ENCODE peak calls at places on chromosomes 16 and 17, in four cellular contexts. One of them, this sample, is unnamed.

GRCh38 chr17:47871048-47871447 is 20.1 kb upstream of the SP6 start:
- DNase-seq in breast epithelium: no peak
- DNase-seq in prostate gland: no peak
- DNase-seq in sigmoid colon: no peak
- DNase-seq in this sample: no peak

GRCh38 chr16:49821156-49821555 is 34.8 kb downstream of the ZNF423 start:
- DNase-seq in prostate gland: no peak
- DNase-seq in breast epithelium: no peak
- DNase-seq in sigmoid colon: no peak
- DNase-seq in this sample: no peak

GRCh38 chr16:55040366-55041086 is 109.9 kb downstream of the IRX5 start:
- DNase-seq in breast epithelium: no peak
- DNase-seq in sigmoid colon: peak
- DNase-seq in prostate gland: no peak
- DNase-seq in this sample: no peak

GRCh38 chr16:1145383-1146100 is 7.4 kb upstream of the CACNA1H start:
- DNase-seq in breast epithelium: no peak
- DNase-seq in sigmoid colon: no peak
- DNase-seq in prostate gland: no peak
- DNase-seq in this sample: no peak

GRCh38 chr17:8997994-8998628 is 23.2 kb upstream of the NTN1 start:
- DNase-seq in sigmoid colon: no peak
- DNase-seq in breast epithelium: peak
- DNase-seq in prostate gland: no peak
- DNase-seq in this sample: peak

GRCh38 chr17:50195196-50195865 is 6.1 kb downstream of the COL1A1 start:
- DNase-seq in sigmoid colon: no peak
- DNase-seq in breast epithelium: no peak
- DNase-seq in prostate gland: no peak
- DNase-seq in this sample: no peak

GRCh38 chr17:51435641-51436091 is 175.3 kb downstream of the UTP18 start:
- DNase-seq in sigmoid colon: no peak
- DNase-seq in breast epithelium: peak
- DNase-seq in prostate gland: peak
- DNase-seq in this sample: peak

GRCh38 chr16:89815639-89816348 is 653 bp downstream of the FANCA start:
- DNase-seq in prostate gland: no peak
- DNase-seq in breast epithelium: no peak
- DNase-seq in sigmoid colon: no peak
- DNase-seq in this sample: no peak

GRCh38 chr16:22186517-22186916 is 19.6 kb upstream of the EEF2K start:
- DNase-seq in sigmoid colon: no peak
- DNase-seq in prostate gland: no peak
- DNase-seq in breast epithelium: no peak
- DNase-seq in this sample: no peak

GRCh38 chr17:77096570-77097214 is 44.1 kb upstream of the SEC14L1 start:
- DNase-seq in sigmoid colon: no peak
- DNase-seq in breast epithelium: no peak
- DNase-seq in prostate gland: peak
- DNase-seq in this sample: peak

GRCh38 chr17:78284146-78284545 is 52.7 kb downstream of the TMEM235 start:
- DNase-seq in breast epithelium: no peak
- DNase-seq in prostate gland: no peak
- DNase-seq in sigmoid colon: no peak
- DNase-seq in this sample: no peak

GRCh38 chr17:67629963-67630320 is 87.8 kb upstream of the NOL11 start:
- DNase-seq in prostate gland: no peak
- DNase-seq in sigmoid colon: no peak
- DNase-seq in breast epithelium: no peak
- DNase-seq in this sample: peak

GRCh38 chr17:56506349-56506748 is 87.2 kb upstream of the NOG start:
- DNase-seq in sigmoid colon: no peak
- DNase-seq in prostate gland: no peak
- DNase-seq in breast epithelium: no peak
- DNase-seq in this sample: no peak

GRCh38 chr17:31490991-31491793 is 99.7 kb downstream of the RAB11FIP4 start:
- DNase-seq in sigmoid colon: no peak
- DNase-seq in breast epithelium: no peak
- DNase-seq in prostate gland: no peak
- DNase-seq in this sample: no peak

GRCh38 chr16:69329369-69330285 is 761 bp downstream of the PDF start:
- DNase-seq in prostate gland: no peak
- DNase-seq in sigmoid colon: peak
- DNase-seq in breast epithelium: no peak
- DNase-seq in this sample: peak

GRCh38 chr17:44502598-44503079 is 567 bp downstream of the GPATCH8 start:
- DNase-seq in breast epithelium: no peak
- DNase-seq in sigmoid colon: no peak
- DNase-seq in prostate gland: no peak
- DNase-seq in this sample: peak

GRCh38 chr17:33511670-33512069 is 218.6 kb upstream of the ASIC2 start:
- DNase-seq in sigmoid colon: no peak
- DNase-seq in breast epithelium: no peak
- DNase-seq in prostate gland: no peak
- DNase-seq in this sample: no peak

GRCh38 chr16:86480444-86480843 is 29.9 kb upstream of the FOXF1 start:
- DNase-seq in breast epithelium: no peak
- DNase-seq in sigmoid colon: no peak
- DNase-seq in prostate gland: no peak
- DNase-seq in this sample: no peak

GRCh38 chr16:89615596-89616090 is 2.2 kb downstream of the DPEP1 start:
- DNase-seq in sigmoid colon: no peak
- DNase-seq in breast epithelium: no peak
- DNase-seq in prostate gland: no peak
- DNase-seq in this sample: no peak

GRCh38 chr16:86854058-86854621 is 275.8 kb downstream of the FOXL1 start:
- DNase-seq in sigmoid colon: peak
- DNase-seq in prostate gland: no peak
- DNase-seq in breast epithelium: no peak
- DNase-seq in this sample: peak

GRCh38 chr16:53080345-53081031 is 25.7 kb downstream of the CHD9 start:
- DNase-seq in prostate gland: peak
- DNase-seq in breast epithelium: no peak
- DNase-seq in sigmoid colon: peak
- DNase-seq in this sample: peak

GRCh38 chr17:28816540-28816939 is 26.1 kb downstream of the FAM222B start:
- DNase-seq in breast epithelium: no peak
- DNase-seq in prostate gland: no peak
- DNase-seq in sigmoid colon: no peak
- DNase-seq in this sample: no peak

GRCh38 chr17:71071837-71072236 is 902.5 kb downstream of the KCNJ2 start:
- DNase-seq in sigmoid colon: no peak
- DNase-seq in prostate gland: no peak
- DNase-seq in breast epithelium: no peak
- DNase-seq in this sample: no peak

GRCh38 chr16:77290451-77291110 is 91.4 kb downstream of the SYCE1L start:
- DNase-seq in sigmoid colon: no peak
- DNase-seq in breast epithelium: no peak
- DNase-seq in prostate gland: no peak
- DNase-seq in this sample: no peak

GRCh38 chr16:17369441-17369951 is 101.3 kb downstream of the XYLT1 start:
- DNase-seq in breast epithelium: no peak
- DNase-seq in prostate gland: no peak
- DNase-seq in sigmoid colon: no peak
- DNase-seq in this sample: peak

GRCh38 chr16:27305342-27305741 is 8.4 kb upstream of the IL4R start:
- DNase-seq in breast epithelium: no peak
- DNase-seq in sigmoid colon: no peak
- DNase-seq in prostate gland: no peak
- DNase-seq in this sample: peak

GRCh38 chr17:2400474-2400866 is 390 bp downstream of the MNT start:
- DNase-seq in prostate gland: no peak
- DNase-seq in breast epithelium: no peak
- DNase-seq in sigmoid colon: peak
- DNase-seq in this sample: peak

GRCh38 chr17:16354585-16354984 is 1.3 kb upstream of the CENPV start:
- DNase-seq in prostate gland: no peak
- DNase-seq in sigmoid colon: peak
- DNase-seq in breast epithelium: no peak
- DNase-seq in this sample: no peak

GRCh38 chr17:30477758-30478115 is 529 bp downstream of the GOSR1 start:
- DNase-seq in breast epithelium: no peak
- DNase-seq in prostate gland: no peak
- DNase-seq in sigmoid colon: no peak
- DNase-seq in this sample: no peak

GRCh38 chr16:66426112-66427035 is 721 bp upstream of the BEAN1 start:
- DNase-seq in sigmoid colon: peak
- DNase-seq in breast epithelium: no peak
- DNase-seq in prostate gland: no peak
- DNase-seq in this sample: no peak

GRCh38 chr17:50925296-50925891 is 59.2 kb upstream of the TOB1 start:
- DNase-seq in breast epithelium: no peak
- DNase-seq in prostate gland: no peak
- DNase-seq in sigmoid colon: no peak
- DNase-seq in this sample: no peak

GRCh38 chr17:81517339-81518112 is 4.9 kb upstream of the ACTG1 start:
- DNase-seq in breast epithelium: no peak
- DNase-seq in sigmoid colon: no peak
- DNase-seq in prostate gland: no peak
- DNase-seq in this sample: no peak

GRCh38 chr17:47698749-47699535 is 5.0 kb downstream of the TBKBP1 start:
- DNase-seq in sigmoid colon: peak
- DNase-seq in prostate gland: peak
- DNase-seq in breast epithelium: no peak
- DNase-seq in this sample: peak

GRCh38 chr16:9978160-9978725 is 204.0 kb downstream of the GRIN2A start:
- DNase-seq in breast epithelium: no peak
- DNase-seq in sigmoid colon: no peak
- DNase-seq in prostate gland: no peak
- DNase-seq in this sample: no peak

GRCh38 chr17:47205419-47205963 is 3.7 kb upstream of the MYL4 start:
- DNase-seq in prostate gland: peak
- DNase-seq in breast epithelium: peak
- DNase-seq in sigmoid colon: peak
- DNase-seq in this sample: no peak

GRCh38 chr17:80069886-80070177 is 31.5 kb upstream of the GAA start:
- DNase-seq in breast epithelium: no peak
- DNase-seq in sigmoid colon: no peak
- DNase-seq in prostate gland: no peak
- DNase-seq in this sample: no peak

DNA sequence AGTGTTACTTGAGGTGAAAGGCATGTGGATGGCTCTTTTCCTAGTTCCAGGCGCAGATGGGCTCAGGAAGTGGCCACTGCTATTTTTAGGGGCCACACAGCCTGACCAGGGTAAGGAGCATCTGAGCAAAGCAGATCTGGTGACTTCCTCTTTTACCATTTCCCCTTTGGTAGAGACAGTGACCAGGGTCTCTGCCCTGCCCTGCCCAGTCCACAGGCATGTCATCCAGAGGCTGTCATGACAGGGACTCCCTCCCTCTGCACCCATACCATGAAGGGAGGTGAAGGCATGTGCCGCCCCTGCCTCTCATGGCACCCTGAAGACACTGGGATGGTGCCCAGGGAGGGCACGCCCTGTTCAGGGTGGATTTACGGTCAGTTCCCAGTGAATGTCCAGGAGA is 2.2 kb downstream of the PLA2G15 start:
- DNase-seq in breast epithelium: no peak
- DNase-seq in sigmoid colon: no peak
- DNase-seq in prostate gland: no peak
- DNase-seq in this sample: no peak
- H3K4me3 ChIP-seq in breast epithelium: no peak
- H3K4me3 ChIP-seq in sigmoid colon: no peak
- H3K4me3 ChIP-seq in prostate gland: no peak
- H3K4me3 ChIP-seq in this sample: no peak

DNA sequence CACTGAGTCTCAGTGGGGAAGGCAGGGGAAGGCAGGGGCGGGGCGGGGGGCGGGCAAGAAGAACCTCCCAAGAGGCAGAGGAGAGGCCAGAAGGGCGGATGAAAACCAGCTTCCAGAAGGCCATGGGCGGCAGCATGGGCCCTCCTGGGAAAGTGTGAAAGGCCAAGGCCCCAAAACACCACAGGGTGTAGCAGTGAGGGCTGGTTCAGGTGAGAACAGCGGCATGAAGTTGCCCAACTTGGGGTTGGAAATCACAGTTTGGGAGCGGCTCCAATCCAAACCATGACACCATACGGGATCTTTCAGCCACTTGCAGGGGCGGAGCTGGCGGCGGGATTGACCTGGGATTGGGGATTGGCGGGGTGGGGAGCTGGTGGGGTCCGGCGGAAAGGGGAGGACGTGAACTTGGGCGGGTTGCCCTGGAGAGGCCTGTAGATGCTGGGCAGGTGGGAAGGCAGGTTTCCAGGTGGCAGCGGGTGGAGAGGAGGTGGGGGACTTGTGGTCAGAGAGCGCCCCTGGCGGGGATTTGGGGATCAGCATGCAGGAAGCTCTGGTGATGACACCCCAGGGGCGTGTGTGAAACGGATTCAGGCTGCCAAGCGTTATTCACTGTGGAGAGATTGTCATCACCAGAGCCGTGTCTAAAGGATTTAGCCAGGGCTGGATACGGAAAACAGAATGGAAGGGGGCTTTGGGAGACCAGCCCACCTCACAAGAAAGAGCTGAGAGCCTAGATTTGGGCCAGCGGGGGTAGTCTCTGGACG is 80.9 kb downstream of the ARHGAP23 start:
- DNase-seq in sigmoid colon: peak
- DNase-seq in prostate gland: peak
- DNase-seq in breast epithelium: peak
- DNase-seq in this sample: peak
- TF ChIP-seq POLR2AphosphoS5 in sigmoid colon: no peak
- TF ChIP-seq POLR2AphosphoS5 in prostate gland: no peak
- TF ChIP-seq POLR2AphosphoS5 in breast epithelium: no peak
- TF ChIP-seq POLR2AphosphoS5 in this sample: peak

GRCh38 chr17:37742762-37743611 is 1.9 kb downstream of the HNF1B start:
- DNase-seq in sigmoid colon: no peak
- DNase-seq in breast epithelium: no peak
- DNase-seq in prostate gland: peak
- DNase-seq in this sample: no peak

GRCh38 chr17:37744633-37744927 is 279 bp downstream of the HNF1B start:
- DNase-seq in prostate gland: no peak
- DNase-seq in breast epithelium: no peak
- DNase-seq in sigmoid colon: no peak
- DNase-seq in this sample: no peak

GRCh38 chr17:37742114-37742761 is 2.6 kb downstream of the HNF1B start:
- DNase-seq in sigmoid colon: no peak
- DNase-seq in breast epithelium: no peak
- DNase-seq in prostate gland: peak
- DNase-seq in this sample: peak

GRCh38 chr17:37743875-37744632 is 805 bp downstream of the HNF1B start:
- DNase-seq in sigmoid colon: no peak
- DNase-seq in breast epithelium: no peak
- DNase-seq in prostate gland: peak
- DNase-seq in this sample: no peak

GRCh38 chr17:37743612-37743874 is 1.3 kb downstream of the HNF1B start:
- DNase-seq in sigmoid colon: no peak
- DNase-seq in breast epithelium: no peak
- DNase-seq in prostate gland: no peak
- DNase-seq in this sample: no peak
- H3K4me3 ChIP-seq in sigmoid colon: no peak
- H3K4me3 ChIP-seq in breast epithelium: peak
- H3K4me3 ChIP-seq in prostate gland: peak
- H3K4me3 ChIP-seq in this sample: no peak

GRCh38 chr17:7280519-7281073 is 922 bp upstream of the SLC2A4 start:
- DNase-seq in sigmoid colon: peak
- DNase-seq in breast epithelium: peak
- DNase-seq in prostate gland: peak
- DNase-seq in this sample: peak
- TF ChIP-seq POLR2AphosphoS5 in sigmoid colon: no peak
- TF ChIP-seq POLR2AphosphoS5 in breast epithelium: peak
- TF ChIP-seq POLR2AphosphoS5 in prostate gland: peak
- TF ChIP-seq POLR2AphosphoS5 in this sample: no peak

This sample was measured in endothelial cell of umbilical vein.